ENCODE peak calls at places on chromosome 7, in six cellular contexts. D, F, A, S, O and K are unnamed samples.

GRCh38 chr7:98123073-98123696 is 16.5 kb downstream of the LMTK2 start:
- DNase-seq in D (no peak), F (no peak), A (no peak), S (no peak), O (no peak), K (no peak)

GRCh38 chr7:115032986-115033385 is 111.1 kb downstream of the MDFIC start:
- DNase-seq in D (no peak), F (no peak), A (no peak), S (no peak), O (no peak), K (no peak)

GRCh38 chr7:109376576-109376975 is 806.9 kb downstream of the DNAJB9 start:
- DNase-seq in D (no peak), F (no peak), A (no peak), S (no peak), O (no peak), K (no peak)

GRCh38 chr7:141956084-141956483 is 9.3 kb upstream of the CLEC5A start:
- DNase-seq in D (no peak), F (no peak), A (no peak), S (no peak), O (no peak), K (no peak)

GRCh38 chr7:54981913-54982312 is 36.9 kb upstream of the EGFR start:
- DNase-seq in D (no peak), F (no peak), A (no peak), S (no peak), O (no peak), K (no peak)

GRCh38 chr7:158421394-158421793 is 166.2 kb downstream of the PTPRN2 start:
- DNase-seq in D (no peak), F (no peak), A (no peak), S (no peak), O (no peak), K (no peak)

GRCh38 chr7:116340201-116340847 is 130.0 kb downstream of the TES start:
- DNase-seq in D (no peak), F (no peak), A (no peak), S (no peak), O (no peak), K (no peak)

GRCh38 chr7:134461921-134462320 is 3.0 kb upstream of the AKR1B1 start:
- DNase-seq in D (no peak), F (no peak), A (no peak), S (no peak), O (no peak), K (no peak)

GRCh38 chr7:34755008-34755407 is 97.0 kb downstream of the NPSR1 start:
- DNase-seq in D (no peak), F (no peak), A (no peak), S (no peak), O (no peak), K (no peak)

GRCh38 chr7:99219185-99219767 is 11.4 kb upstream of the KPNA7 start:
- DNase-seq in D (no peak), F (no peak), A (no peak), S (no peak), O (no peak), K (no peak)

GRCh38 chr7:101234636-101235035 is 3.0 kb downstream of the CLDN15 start:
- DNase-seq in D (no peak), F (no peak), A (no peak), S (no peak), O (no peak), K (no peak)

GRCh38 chr7:1758417-1758858 is 88.4 kb downstream of the ELFN1 start:
- DNase-seq in D (peak), F (peak), A (no peak), S (no peak), O (peak), K (no peak)

GRCh38 chr7:142323706-142324105 is 65.8 kb upstream of the PRSS58 start:
- DNase-seq in D (no peak), F (peak), A (no peak), S (peak), O (peak), K (no peak)

GRCh38 chr7:156607332-156608175 is 33.0 kb upstream of the RNF32 start:
- DNase-seq in D (no peak), F (no peak), A (no peak), S (no peak), O (no peak), K (no peak)

GRCh38 chr7:73328696-73329095 is 735 bp downstream of the FKBP6 start:
- DNase-seq in D (no peak), F (no peak), A (no peak), S (no peak), O (no peak), K (no peak)

GRCh38 chr7:96959135-96959534 is 46.2 kb upstream of the DLX6 start:
- DNase-seq in D (no peak), F (no peak), A (no peak), S (no peak), O (no peak), K (no peak)

GRCh38 chr7:16509829-16510228 is 16.8 kb upstream of the LRRC72 start:
- DNase-seq in D (peak), F (no peak), A (no peak), S (no peak), O (no peak), K (no peak)

GRCh38 chr7:3187378-3188040 is 113.5 kb upstream of the SDK1 start:
- DNase-seq in D (no peak), F (no peak), A (no peak), S (no peak), O (no peak), K (no peak)

GRCh38 chr7:155362380-155363145 is 64.9 kb downstream of the INSIG1 start:
- DNase-seq in D (no peak), F (no peak), A (no peak), S (no peak), O (no peak), K (no peak)

GRCh38 chr7:44920119-44920518 is 34.8 kb upstream of the PURB start:
- DNase-seq in D (no peak), F (no peak), A (no peak), S (no peak), O (no peak), K (no peak)

GRCh38 chr7:151110941-151111645 is 24.8 kb downstream of the AGAP3 start:
- DNase-seq in D (peak), F (peak), A (no peak), S (peak), O (peak), K (peak)

GRCh38 chr7:220151-220841 is 27.9 kb downstream of the FAM20C start:
- DNase-seq in D (no peak), F (no peak), A (no peak), S (no peak), O (no peak), K (no peak)

GRCh38 chr7:114466911-114467310 is 52.3 kb downstream of the FOXP2 start:
- DNase-seq in D (no peak), F (no peak), A (peak), S (no peak), O (no peak), K (no peak)

GRCh38 chr7:105690286-105690915 is 109.1 kb upstream of the EFCAB10 start:
- DNase-seq in D (no peak), F (no peak), A (no peak), S (no peak), O (no peak), K (no peak)

GRCh38 chr7:101915000-101915399 is 97.6 kb downstream of the CUX1 start:
- DNase-seq in D (no peak), F (no peak), A (no peak), S (no peak), O (no peak), K (no peak)

GRCh38 chr7:157963526-157963925 is 624.1 kb downstream of the PTPRN2 start:
- DNase-seq in D (no peak), F (no peak), A (no peak), S (no peak), O (no peak), K (no peak)

GRCh38 chr7:95628831-95629439 is 32.6 kb upstream of the PDK4 start:
- DNase-seq in D (no peak), F (no peak), A (no peak), S (no peak), O (no peak), K (no peak)

GRCh38 chr7:44145419-44145968 is 4.4 kb upstream of the MYL7 start:
- DNase-seq in D (no peak), F (peak), A (no peak), S (peak), O (peak), K (no peak)

GRCh38 chr7:140904081-140904480 is 20.6 kb downstream of the BRAF start:
- DNase-seq in D (no peak), F (no peak), A (no peak), S (no peak), O (no peak), K (no peak)

GRCh38 chr7:88005191-88005590 is 71.1 kb downstream of the ADAM22 start:
- DNase-seq in D (no peak), F (no peak), A (no peak), S (no peak), O (no peak), K (no peak)

GRCh38 chr7:35004531-35005096 is 32.7 kb downstream of the DPY19L1 start:
- DNase-seq in D (no peak), F (no peak), A (no peak), S (no peak), O (no peak), K (no peak)

GRCh38 chr7:81937091-81937490 is 167.2 kb upstream of the HGF start:
- DNase-seq in D (no peak), F (no peak), A (no peak), S (no peak), O (no peak), K (no peak)

GRCh38 chr7:92158660-92159575 is 20.0 kb downstream of the LRRD1 start:
- DNase-seq in D (no peak), F (no peak), A (peak), S (no peak), O (no peak), K (peak)

GRCh38 chr7:77797734-77798393 is 370 bp downstream of the TMEM60 start:
- DNase-seq in D (no peak), F (no peak), A (no peak), S (no peak), O (no peak), K (no peak)

GRCh38 chr7:122148878-122149277 is 4.8 kb upstream of the AASS start:
- DNase-seq in D (no peak), F (no peak), A (no peak), S (no peak), O (no peak), K (no peak)

GRCh38 chr7:87058739-87059524 is 522 bp downstream of the ELAPOR2 start:
- DNase-seq in D (peak), F (no peak), A (no peak), S (peak), O (peak), K (no peak)

GRCh38 chr7:85510287-85510686 is 323.4 kb upstream of the SEMA3D start:
- DNase-seq in D (no peak), F (no peak), A (no peak), S (no peak), O (no peak), K (no peak)

GRCh38 chr7:1520574-1521234 is 9.8 kb upstream of the MAFK start:
- DNase-seq in D (peak), F (no peak), A (peak), S (no peak), O (no peak), K (no peak)